ENCODE peak calls at places on chromosomes 2 and 18, in four cellular contexts. One of them, this sample, is unnamed.

GRCh38 chr2:205774028-205774427 is 91.7 kb downstream of the NRP2 start:
- DNase-seq in transverse colon: no peak
- DNase-seq in CD8-positive, alpha-beta T cell: no peak
- DNase-seq in fibroblast of pulmonary artery: no peak
- DNase-seq in this sample: no peak

GRCh38 chr2:178886006-178886405 is 78.8 kb upstream of the TTN start:
- DNase-seq in transverse colon: no peak
- DNase-seq in fibroblast of pulmonary artery: no peak
- DNase-seq in CD8-positive, alpha-beta T cell: no peak
- DNase-seq in this sample: no peak

GRCh38 chr2:204967199-204967995 is 422.1 kb downstream of the PARD3B start:
- DNase-seq in transverse colon: no peak
- DNase-seq in CD8-positive, alpha-beta T cell: peak
- DNase-seq in fibroblast of pulmonary artery: no peak
- DNase-seq in this sample: no peak

GRCh38 chr2:141728142-141728541 is 402.7 kb downstream of the LRP1B start:
- DNase-seq in CD8-positive, alpha-beta T cell: no peak
- DNase-seq in fibroblast of pulmonary artery: no peak
- DNase-seq in transverse colon: no peak
- DNase-seq in this sample: no peak

GRCh38 chr18:13568443-13569392 is 157.6 kb downstream of the FAM210A start:
- DNase-seq in fibroblast of pulmonary artery: no peak
- DNase-seq in transverse colon: no peak
- DNase-seq in CD8-positive, alpha-beta T cell: no peak
- DNase-seq in this sample: no peak

GRCh38 chr2:95069465-95069864 is 44.0 kb downstream of the MAL start:
- DNase-seq in fibroblast of pulmonary artery: no peak
- DNase-seq in transverse colon: no peak
- DNase-seq in CD8-positive, alpha-beta T cell: no peak
- DNase-seq in this sample: no peak

GRCh38 chr18:5461056-5461455 is 82.7 kb downstream of the EPB41L3 start:
- DNase-seq in CD8-positive, alpha-beta T cell: no peak
- DNase-seq in fibroblast of pulmonary artery: no peak
- DNase-seq in transverse colon: no peak
- DNase-seq in this sample: no peak

GRCh38 chr2:182666674-182667320 is 49.3 kb upstream of the DNAJC10 start:
- DNase-seq in CD8-positive, alpha-beta T cell: no peak
- DNase-seq in fibroblast of pulmonary artery: peak
- DNase-seq in transverse colon: no peak
- DNase-seq in this sample: no peak

GRCh38 chr18:74950479-74950878 is 258.5 kb downstream of the PTGR3 start:
- DNase-seq in CD8-positive, alpha-beta T cell: no peak
- DNase-seq in transverse colon: no peak
- DNase-seq in fibroblast of pulmonary artery: no peak
- DNase-seq in this sample: no peak

GRCh38 chr2:176074919-176075425 is 8.8 kb downstream of the EVX2 start:
- DNase-seq in CD8-positive, alpha-beta T cell: no peak
- DNase-seq in fibroblast of pulmonary artery: no peak
- DNase-seq in transverse colon: no peak
- DNase-seq in this sample: no peak
- TF ChIP-seq CTCF in CD8-positive, alpha-beta T cell: no peak
- TF ChIP-seq CTCF in fibroblast of pulmonary artery: no peak
- TF ChIP-seq CTCF in transverse colon: no peak
- TF ChIP-seq CTCF in this sample: no peak

GRCh38 chr2:106886916-106887758 is 1.2 kb upstream of the ST6GAL2 start:
- DNase-seq in CD8-positive, alpha-beta T cell: no peak
- DNase-seq in fibroblast of pulmonary artery: no peak
- DNase-seq in transverse colon: peak
- DNase-seq in this sample: no peak
- TF ChIP-seq CTCF in CD8-positive, alpha-beta T cell: no peak
- TF ChIP-seq CTCF in fibroblast of pulmonary artery: no peak
- TF ChIP-seq CTCF in transverse colon: no peak
- TF ChIP-seq CTCF in this sample: no peak

GRCh38 chr2:64459575-64459974 is 5.6 kb downstream of the LGALSL start:
- DNase-seq in transverse colon: no peak
- DNase-seq in fibroblast of pulmonary artery: no peak
- DNase-seq in CD8-positive, alpha-beta T cell: no peak
- DNase-seq in this sample: no peak

GRCh38 chr2:64455545-64455944 is 1.6 kb downstream of the LGALSL start:
- DNase-seq in transverse colon: no peak
- DNase-seq in fibroblast of pulmonary artery: no peak
- DNase-seq in CD8-positive, alpha-beta T cell: no peak
- DNase-seq in this sample: no peak

GRCh38 chr2:64455031-64455332 is 1.0 kb downstream of the LGALSL start:
- DNase-seq in transverse colon: no peak
- DNase-seq in CD8-positive, alpha-beta T cell: no peak
- DNase-seq in fibroblast of pulmonary artery: no peak
- DNase-seq in this sample: no peak

GRCh38 chr2:64456298-64456697 is 2.3 kb downstream of the LGALSL start:
- DNase-seq in fibroblast of pulmonary artery: no peak
- DNase-seq in CD8-positive, alpha-beta T cell: no peak
- DNase-seq in transverse colon: no peak
- DNase-seq in this sample: no peak

GRCh38 chr2:64457518-64457917 is 3.6 kb downstream of the LGALSL start:
- DNase-seq in fibroblast of pulmonary artery: no peak
- DNase-seq in CD8-positive, alpha-beta T cell: no peak
- DNase-seq in transverse colon: no peak
- DNase-seq in this sample: no peak
- TF ChIP-seq CTCF in fibroblast of pulmonary artery: no peak
- TF ChIP-seq CTCF in CD8-positive, alpha-beta T cell: no peak
- TF ChIP-seq CTCF in transverse colon: no peak
- TF ChIP-seq CTCF in this sample: no peak

DNA sequence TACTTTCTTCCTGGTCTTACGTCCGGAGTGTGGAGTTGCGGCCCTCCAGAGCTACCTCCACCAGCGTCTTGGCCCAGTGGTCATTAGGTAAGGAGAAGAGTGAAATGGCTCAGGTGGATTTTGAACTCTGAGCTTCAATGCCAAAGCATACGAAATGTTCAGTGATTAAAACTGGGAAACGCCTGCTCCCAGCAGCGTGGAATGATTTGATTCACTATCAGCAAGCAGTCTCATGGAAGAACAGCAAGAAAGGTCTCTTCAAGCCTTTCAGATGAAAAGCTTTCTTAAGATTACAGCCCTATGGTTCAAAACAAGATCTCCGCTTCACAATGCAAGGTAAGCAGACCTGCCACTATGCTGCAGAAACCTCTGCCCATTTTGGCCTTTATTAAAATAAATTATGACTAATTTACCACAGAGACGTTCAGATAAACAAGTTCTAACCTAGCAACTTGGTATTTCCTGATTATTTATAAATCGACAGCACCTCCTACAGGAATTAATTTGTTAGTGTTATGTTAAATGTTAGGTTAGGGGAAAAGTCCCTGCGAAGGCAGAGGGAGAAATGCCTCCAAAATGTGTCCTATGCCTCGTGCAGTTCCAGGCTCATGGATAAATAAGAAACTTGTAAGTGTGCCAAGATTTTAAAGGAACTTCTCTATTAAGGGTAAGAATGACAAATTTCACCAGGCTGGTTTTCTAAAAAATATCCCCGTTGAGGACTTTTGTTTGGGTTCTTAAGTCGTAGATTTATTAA is 10.1 kb downstream of the SP9 start:
- DNase-seq in CD8-positive, alpha-beta T cell: no peak
- DNase-seq in fibroblast of pulmonary artery: peak
- DNase-seq in transverse colon: no peak
- DNase-seq in this sample: no peak
- TF ChIP-seq CTCF in CD8-positive, alpha-beta T cell: peak
- TF ChIP-seq CTCF in fibroblast of pulmonary artery: peak
- TF ChIP-seq CTCF in transverse colon: no peak
- TF ChIP-seq CTCF in this sample: peak

GRCh38 chr2:173496746-173497145 is 142.1 kb downstream of the CDCA7 start:
- DNase-seq in transverse colon: no peak
- DNase-seq in CD8-positive, alpha-beta T cell: no peak
- DNase-seq in fibroblast of pulmonary artery: no peak
- DNase-seq in this sample: peak

GRCh38 chr2:173488861-173489260 is 134.2 kb downstream of the CDCA7 start:
- DNase-seq in transverse colon: no peak
- DNase-seq in fibroblast of pulmonary artery: peak
- DNase-seq in CD8-positive, alpha-beta T cell: no peak
- DNase-seq in this sample: no peak

GRCh38 chr2:173493874-173494273 is 139.2 kb downstream of the CDCA7 start:
- DNase-seq in fibroblast of pulmonary artery: no peak
- DNase-seq in transverse colon: no peak
- DNase-seq in CD8-positive, alpha-beta T cell: no peak
- DNase-seq in this sample: no peak
- TF ChIP-seq CTCF in fibroblast of pulmonary artery: no peak
- TF ChIP-seq CTCF in transverse colon: no peak
- TF ChIP-seq CTCF in CD8-positive, alpha-beta T cell: no peak
- TF ChIP-seq CTCF in this sample: peak

GRCh38 chr2:71831208-71831577 is 316.5 kb downstream of the CYP26B1 start:
- DNase-seq in fibroblast of pulmonary artery: peak
- DNase-seq in CD8-positive, alpha-beta T cell: no peak
- DNase-seq in transverse colon: no peak
- DNase-seq in this sample: peak
- TF ChIP-seq CTCF in fibroblast of pulmonary artery: no peak
- TF ChIP-seq CTCF in CD8-positive, alpha-beta T cell: no peak
- TF ChIP-seq CTCF in transverse colon: no peak
- TF ChIP-seq CTCF in this sample: no peak

GRCh38 chr18:63511285-63511684 is 30.9 kb upstream of the SERPINB12 start:
- DNase-seq in CD8-positive, alpha-beta T cell: no peak
- DNase-seq in fibroblast of pulmonary artery: peak
- DNase-seq in transverse colon: no peak
- DNase-seq in this sample: peak

GRCh38 chr18:63508634-63509033 is 31.9 kb downstream of the SERPINB5 start:
- DNase-seq in transverse colon: no peak
- DNase-seq in fibroblast of pulmonary artery: no peak
- DNase-seq in CD8-positive, alpha-beta T cell: no peak
- DNase-seq in this sample: no peak

GRCh38 chr18:63506336-63506646 is 29.5 kb downstream of the SERPINB5 start:
- DNase-seq in fibroblast of pulmonary artery: no peak
- DNase-seq in CD8-positive, alpha-beta T cell: no peak
- DNase-seq in transverse colon: no peak
- DNase-seq in this sample: no peak

DNA sequence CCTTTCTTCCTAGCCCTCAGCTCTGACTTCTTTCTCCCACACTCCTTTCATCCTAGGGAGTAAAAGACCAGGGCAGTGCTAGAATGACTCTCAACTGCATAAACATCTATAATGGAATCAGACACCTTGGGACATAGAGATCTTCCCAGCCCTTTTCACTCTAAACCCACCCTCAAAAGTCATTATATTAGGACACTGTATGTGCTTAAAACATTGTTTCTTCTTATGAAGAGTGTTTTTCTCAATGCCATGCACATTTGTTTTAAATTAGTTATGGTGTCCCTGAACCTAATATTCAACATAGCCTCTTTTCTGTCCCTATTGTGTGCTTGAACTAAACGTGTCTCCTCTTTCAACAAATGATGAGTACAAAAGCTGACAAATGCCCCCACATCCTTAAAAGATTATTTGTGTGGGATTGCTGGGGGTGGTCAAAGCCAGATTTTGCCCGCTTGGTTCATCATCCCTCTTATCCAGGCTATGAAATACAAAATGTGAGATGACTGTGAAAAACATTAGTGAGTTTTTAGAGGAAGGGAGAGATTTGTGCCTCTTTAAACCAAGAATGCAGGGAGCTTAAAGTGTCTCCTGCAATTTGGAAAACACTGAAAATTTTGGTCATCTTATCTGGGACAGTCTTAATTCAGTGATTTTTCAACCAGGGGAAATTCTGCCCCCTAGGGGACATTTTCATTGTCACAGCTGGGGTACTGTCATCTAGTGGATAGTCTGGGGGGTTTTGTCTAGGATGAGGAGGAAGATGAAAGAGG is 29.0 kb downstream of the SERPINB5 start:
- DNase-seq in fibroblast of pulmonary artery: peak
- DNase-seq in transverse colon: peak
- DNase-seq in CD8-positive, alpha-beta T cell: no peak
- DNase-seq in this sample: no peak
- TF ChIP-seq CTCF in fibroblast of pulmonary artery: peak
- TF ChIP-seq CTCF in transverse colon: peak
- TF ChIP-seq CTCF in CD8-positive, alpha-beta T cell: peak
- TF ChIP-seq CTCF in this sample: peak

DNA sequence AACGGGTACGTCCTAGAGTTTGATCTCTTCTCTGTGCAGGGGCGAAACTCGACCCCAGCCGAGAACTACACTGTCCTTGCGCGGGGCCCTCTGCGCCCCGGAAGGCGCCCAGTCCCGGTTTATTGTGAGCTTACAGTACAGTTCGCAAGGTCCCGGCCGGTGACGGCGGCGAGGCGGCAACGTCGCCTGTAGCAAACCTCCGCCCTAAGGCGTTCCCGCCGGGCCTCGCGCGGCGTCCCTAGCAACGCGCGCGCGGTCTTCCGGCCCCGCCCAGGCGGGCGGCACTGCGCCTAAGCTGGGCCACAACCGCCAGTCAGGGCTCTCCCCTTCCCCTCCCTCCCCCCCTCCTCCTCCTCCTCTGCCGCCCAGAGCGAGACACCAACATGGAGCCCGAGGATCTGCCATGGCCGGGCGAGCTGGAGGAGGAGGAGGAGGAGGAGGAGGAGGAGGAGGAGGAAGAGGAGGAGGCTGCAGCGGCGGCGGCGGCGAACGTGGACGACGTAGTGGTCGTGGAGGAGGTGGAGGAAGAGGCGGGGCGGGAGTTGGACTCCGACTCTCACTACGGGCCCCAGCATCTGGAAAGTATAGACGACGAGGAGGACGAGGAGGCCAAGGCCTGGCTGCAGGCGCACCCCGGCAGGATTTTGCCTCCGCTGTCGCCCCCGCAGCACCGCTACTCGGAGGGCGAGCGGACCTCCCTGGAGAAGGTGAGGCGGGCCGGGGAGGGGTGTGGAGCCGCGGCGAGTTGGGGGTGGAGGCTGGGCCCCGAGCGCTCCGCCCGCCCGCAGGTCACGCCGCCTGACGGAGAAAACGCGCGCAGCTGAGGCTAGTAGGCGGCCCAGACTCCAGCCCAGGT is at the start of gene ALMS1:
- DNase-seq in fibroblast of pulmonary artery: peak
- DNase-seq in CD8-positive, alpha-beta T cell: peak
- DNase-seq in transverse colon: peak
- DNase-seq in this sample: peak
- TF ChIP-seq CTCF in fibroblast of pulmonary artery: no peak
- TF ChIP-seq CTCF in CD8-positive, alpha-beta T cell: no peak
- TF ChIP-seq CTCF in transverse colon: peak
- TF ChIP-seq CTCF in this sample: peak

DNA sequence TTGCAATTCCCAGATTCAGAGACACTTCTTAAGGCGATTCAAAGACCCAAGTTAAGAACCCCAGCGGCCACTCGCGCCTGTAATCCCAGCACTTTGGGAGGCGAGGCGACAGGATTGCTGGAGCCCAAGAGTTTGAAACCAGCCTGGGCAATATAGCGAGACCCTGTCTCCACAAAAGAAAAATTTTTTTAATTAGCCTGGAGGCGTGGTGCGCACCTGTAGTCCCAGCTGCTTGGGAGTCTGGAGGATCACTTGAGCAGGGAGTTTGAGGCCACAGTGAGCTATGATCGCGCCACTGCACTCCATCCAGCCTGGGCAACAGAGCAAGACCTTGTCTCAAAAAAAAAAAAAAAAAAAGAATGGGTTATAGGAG is 585 bp upstream of the ANAPC1 start:
- DNase-seq in fibroblast of pulmonary artery: no peak
- DNase-seq in transverse colon: no peak
- DNase-seq in CD8-positive, alpha-beta T cell: no peak
- DNase-seq in this sample: no peak
- TF ChIP-seq CTCF in fibroblast of pulmonary artery: no peak
- TF ChIP-seq CTCF in transverse colon: no peak
- TF ChIP-seq CTCF in CD8-positive, alpha-beta T cell: no peak
- TF ChIP-seq CTCF in this sample: no peak

This sample was measured in AG09319.